ENCODE peak calls at places on chromosomes 12 and 14, in nine cellular contexts. L is activated CD8-positive, alpha-beta memory T cell treated with anti-CD3 and anti-CD28 coated beads for 24 hours; G is NCI-H524; Y is mucosa of gallbladder; X is WTC11; B is activated T-helper 1 cell treated with Interleukin-2 at 50 U/mL for 16 hours; F is NCI-H345; S is GOT3; P is stromal cell of bone marrow. A is an unnamed sample.

GRCh38 chr12:120119395-120119973 is 2.9 kb upstream of the RAB35 start:
- DNase-seq in L (no peak), G (no peak), Y (no peak), X (no peak), B (no peak), F (no peak), S (no peak), P (no peak), A (no peak)

GRCh38 chr12:54411398-54412241 is 7.4 kb downstream of the ITGA5 start:
- DNase-seq in L (peak; percentile 72), G (no peak), Y (no peak), X (peak; percentile 59), B (peak; percentile 41), F (no peak), S (peak; percentile 40), P (peak; percentile 99), A (no peak)

GRCh38 chr12:106331594-106331993 is 26.0 kb upstream of the POLR3B start:
- DNase-seq in L (no peak), G (no peak), Y (no peak), X (no peak), B (no peak), F (no peak), S (no peak), P (no peak), A (no peak)

GRCh38 chr14:52399886-52400599 is 85.9 kb downstream of the PTGER2 start:
- DNase-seq in L (no peak), G (peak; percentile 28), Y (no peak), X (no peak), B (no peak), F (no peak), S (no peak), P (no peak), A (no peak)

GRCh38 chr14:47710581-47710980 is 35.2 kb upstream of the MDGA2 start:
- DNase-seq in L (no peak), G (no peak), Y (no peak), X (no peak), B (no peak), F (no peak), S (no peak), P (no peak), A (no peak)

GRCh38 chr14:36293824-36294223 is 26.6 kb downstream of the MBIP start:
- DNase-seq in L (no peak), G (no peak), Y (no peak), X (no peak), B (no peak), F (no peak), S (no peak), P (peak; percentile 4), A (no peak)

GRCh38 chr14:91005716-91006115 is 54.7 kb downstream of the RPS6KA5 start:
- DNase-seq in L (no peak), G (no peak), Y (no peak), X (no peak), B (no peak), F (no peak), S (no peak), P (no peak), A (no peak)

GRCh38 chr12:96294831-96295230 is 100.7 kb downstream of the ELK3 start:
- DNase-seq in L (no peak), G (no peak), Y (no peak), X (no peak), B (no peak), F (no peak), S (no peak), P (no peak), A (no peak)

GRCh38 chr12:94849411-94849976 is 154.0 kb downstream of the NDUFA12 start:
- DNase-seq in L (no peak), G (no peak), Y (no peak), X (peak; percentile 47), B (no peak), F (no peak), S (no peak), P (no peak), A (no peak)